ENCODE peak calls at places on chromosomes 12 and 14, in ten cellular contexts. D is AG04450, U is uterus, H is left ventricle myocardium inferior, R is tibial artery, E is MM.1S, Q is tibial nerve, T is K562, B is IMR-90, I is brain microvascular endothelial cell. M is an unnamed sample.

GRCh38 chr14:99592933-99593753 is 10.9 kb downstream of the CCDC85C start:
- DNase-seq in D (no peak), U (no peak), H (no peak), R (no peak), E (no peak), Q (no peak), T (no peak), B (no peak), I (no peak), M (peak)

GRCh38 chr12:34210689-34211530 is 188.6 kb downstream of the ALG10 start:
- DNase-seq in D (no peak), U (no peak), H (no peak), R (no peak), E (no peak), Q (no peak), T (no peak), B (no peak), I (no peak), M (no peak)

GRCh38 chr14:48690349-48690748 is 895.8 kb downstream of the RPS29 start:
- DNase-seq in D (no peak), U (no peak), H (no peak), R (no peak), E (no peak), Q (no peak), T (no peak), B (peak), I (no peak), M (no peak)

GRCh38 chr12:46300906-46301305 is 32.1 kb upstream of the SLC38A1 start:
- DNase-seq in D (no peak), U (no peak), H (peak), R (no peak), E (peak), Q (peak), T (no peak), B (peak), I (no peak), M (no peak)

GRCh38 chr12:69338120-69338859 is 9.9 kb upstream of the LYZ start:
- DNase-seq in D (no peak), U (no peak), H (no peak), R (no peak), E (no peak), Q (no peak), T (no peak), B (no peak), I (no peak), M (no peak)

GRCh38 chr14:78959674-78960264 is 789.6 kb downstream of the NRXN3 start:
- DNase-seq in D (peak), U (peak), H (peak), R (peak), E (peak), Q (peak), T (peak), B (peak), I (peak), M (no peak)

GRCh38 chr14:101889898-101890297 is 74.5 kb upstream of the DYNC1H1 start:
- DNase-seq in D (no peak), U (no peak), H (no peak), R (no peak), E (no peak), Q (no peak), T (no peak), B (no peak), I (no peak), M (no peak)

GRCh38 chr14:40368314-40368713 is 936.1 kb upstream of the FBXO33 start:
- DNase-seq in D (no peak), U (no peak), H (no peak), R (no peak), E (no peak), Q (no peak), T (no peak), B (no peak), I (no peak), M (no peak)

GRCh38 chr14:49896956-49897355 is 4.1 kb downstream of the ARF6 start:
- DNase-seq in D (no peak), U (no peak), H (no peak), R (no peak), E (no peak), Q (no peak), T (no peak), B (no peak), I (no peak), M (no peak)

GRCh38 chr12:81450920-81451739 is 308.0 kb downstream of the PPFIA2 start:
- DNase-seq in D (peak), U (no peak), H (no peak), R (no peak), E (peak), Q (peak), T (peak), B (peak), I (peak), M (no peak)

GRCh38 chr12:100767371-100767770 is 27.2 kb upstream of the ANO4 start:
- DNase-seq in D (no peak), U (no peak), H (no peak), R (no peak), E (no peak), Q (no peak), T (no peak), B (no peak), I (no peak), M (no peak)

GRCh38 chr12:25997401-25997973 is 39.0 kb downstream of the RASSF8 start:
- DNase-seq in D (peak), U (no peak), H (no peak), R (no peak), E (no peak), Q (no peak), T (no peak), B (peak), I (peak), M (no peak)

GRCh38 chr12:51636581-51636980 is 45.5 kb downstream of the SCN8A start:
- DNase-seq in D (no peak), U (no peak), H (no peak), R (no peak), E (no peak), Q (no peak), T (no peak), B (peak), I (no peak), M (no peak)

GRCh38 chr14:77926942-77927341 is 127.0 kb downstream of the ADCK1 start:
- DNase-seq in D (no peak), U (no peak), H (no peak), R (no peak), E (no peak), Q (no peak), T (no peak), B (no peak), I (no peak), M (no peak)

GRCh38 chr14:91367173-91368171 is 50.1 kb downstream of the CCDC88C start:
- DNase-seq in D (no peak), U (no peak), H (no peak), R (no peak), E (peak), Q (no peak), T (no peak), B (peak), I (peak), M (peak)

GRCh38 chr14:73295198-73295796 is 58.0 kb downstream of the PAPLN start:
- DNase-seq in D (no peak), U (no peak), H (no peak), R (no peak), E (peak), Q (peak), T (peak), B (peak), I (peak), M (no peak)

GRCh38 chr12:8914716-8915526 is 612 bp downstream of the PHC1 start:
- DNase-seq in D (no peak), U (peak), H (peak), R (peak), E (peak), Q (peak), T (peak), B (peak), I (peak), M (peak)

DNA sequence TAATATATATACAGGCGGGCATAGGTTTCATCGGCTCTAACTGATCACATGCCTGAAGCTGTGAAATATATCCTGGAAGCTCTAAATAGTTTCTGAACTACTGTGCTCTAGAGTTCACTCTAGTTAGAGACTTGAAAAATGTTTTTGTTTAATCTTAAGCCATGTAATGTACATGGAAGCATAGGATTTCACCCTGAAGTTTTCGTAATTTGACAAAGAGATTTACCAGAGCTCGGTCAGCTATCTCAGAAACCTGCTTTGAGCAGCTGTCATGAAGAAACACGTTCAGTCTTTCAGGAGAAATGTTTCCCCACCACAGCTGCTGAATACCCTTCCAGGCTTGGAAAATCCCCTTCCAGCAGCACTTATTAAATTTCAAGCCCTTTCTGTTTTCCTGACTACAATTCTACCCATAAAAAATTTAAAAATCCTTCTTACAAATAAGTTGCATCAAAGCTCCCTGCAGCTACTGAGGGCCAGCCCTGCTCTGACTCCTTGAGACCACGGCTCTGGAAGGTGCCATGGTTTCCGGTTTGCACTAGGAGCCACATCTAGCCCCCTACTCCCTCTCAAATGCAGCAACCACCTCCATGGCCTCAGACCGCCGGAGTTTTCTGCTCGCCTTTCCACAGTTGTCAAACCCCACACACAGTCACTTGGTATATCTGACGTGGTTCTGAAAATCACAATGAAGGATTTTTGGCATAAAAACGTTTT is 29.9 kb downstream of the P2RX4 start:
- DNase-seq in D (no peak), U (no peak), H (no peak), R (no peak), E (no peak), Q (no peak), T (no peak), B (no peak), I (no peak), M (no peak)
- H3K27ac ChIP-seq in D (no peak), U (peak), H (peak), R (peak), E (no peak), Q (no peak), T (no peak), B (no peak), I (no peak), M (peak)

DNA sequence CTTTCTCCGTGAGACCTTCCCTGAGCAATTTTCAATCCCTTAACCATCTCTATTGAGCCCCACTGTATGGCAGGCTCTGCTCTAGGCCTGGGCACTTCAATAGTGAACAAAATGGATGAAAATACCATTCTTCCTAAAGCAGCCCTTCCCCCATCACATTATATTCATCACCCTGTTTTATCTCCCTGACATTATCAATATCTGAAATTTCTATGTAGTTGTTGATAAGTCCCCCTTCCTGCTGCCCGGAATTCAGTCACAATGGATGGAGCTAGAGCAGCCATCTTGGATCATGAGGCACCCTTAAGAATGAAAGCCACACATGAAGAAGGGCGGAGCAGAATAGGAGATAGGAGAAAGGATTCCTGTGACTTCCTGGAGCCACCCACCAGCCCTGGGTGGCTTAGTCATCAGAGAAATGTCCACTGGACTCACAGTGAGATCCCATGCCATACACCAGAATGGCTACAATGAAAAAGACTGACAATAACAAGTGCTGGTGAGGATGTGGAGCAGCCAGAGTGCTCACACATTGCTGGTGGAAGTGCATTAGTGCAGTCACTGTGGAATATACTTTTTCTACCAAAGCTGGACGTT is 33.9 kb downstream of the SCARB1 start:
- DNase-seq in D (no peak), U (no peak), H (no peak), R (no peak), E (no peak), Q (no peak), T (peak), B (no peak), I (no peak), M (no peak)
- TF ChIP-seq CTCF in D (no peak), U (no peak), H (no peak), R (no peak), E (no peak), Q (no peak), T (no peak), B (no peak), I (no peak), M (no peak)

GRCh38 chr12:88420460-88420859 is 159.8 kb downstream of the KITLG start:
- DNase-seq in D (peak), U (no peak), H (no peak), R (no peak), E (no peak), Q (no peak), T (no peak), B (peak), I (peak), M (no peak)
- H3K27ac ChIP-seq in D (peak), U (no peak), H (no peak), R (no peak), E (no peak), Q (no peak), T (no peak), B (peak), I (peak), M (no peak)

GRCh38 chr12:132427999-132428871 is 61.7 kb upstream of the FBRSL1 start:
- DNase-seq in D (no peak), U (no peak), H (no peak), R (no peak), E (no peak), Q (no peak), T (no peak), B (no peak), I (no peak), M (no peak)

GRCh38 chr12:132430838-132431826 is 58.8 kb upstream of the FBRSL1 start:
- DNase-seq in D (no peak), U (no peak), H (no peak), R (no peak), E (no peak), Q (no peak), T (no peak), B (no peak), I (no peak), M (no peak)

GRCh38 chr12:132429932-132430643 is 59.9 kb upstream of the FBRSL1 start:
- DNase-seq in D (no peak), U (no peak), H (no peak), R (no peak), E (peak), Q (no peak), T (peak), B (no peak), I (no peak), M (peak)

GRCh38 chr12:132428872-132429121 is 61.2 kb upstream of the FBRSL1 start:
- DNase-seq in D (no peak), U (no peak), H (no peak), R (no peak), E (no peak), Q (no peak), T (no peak), B (no peak), I (no peak), M (no peak)

DNA sequence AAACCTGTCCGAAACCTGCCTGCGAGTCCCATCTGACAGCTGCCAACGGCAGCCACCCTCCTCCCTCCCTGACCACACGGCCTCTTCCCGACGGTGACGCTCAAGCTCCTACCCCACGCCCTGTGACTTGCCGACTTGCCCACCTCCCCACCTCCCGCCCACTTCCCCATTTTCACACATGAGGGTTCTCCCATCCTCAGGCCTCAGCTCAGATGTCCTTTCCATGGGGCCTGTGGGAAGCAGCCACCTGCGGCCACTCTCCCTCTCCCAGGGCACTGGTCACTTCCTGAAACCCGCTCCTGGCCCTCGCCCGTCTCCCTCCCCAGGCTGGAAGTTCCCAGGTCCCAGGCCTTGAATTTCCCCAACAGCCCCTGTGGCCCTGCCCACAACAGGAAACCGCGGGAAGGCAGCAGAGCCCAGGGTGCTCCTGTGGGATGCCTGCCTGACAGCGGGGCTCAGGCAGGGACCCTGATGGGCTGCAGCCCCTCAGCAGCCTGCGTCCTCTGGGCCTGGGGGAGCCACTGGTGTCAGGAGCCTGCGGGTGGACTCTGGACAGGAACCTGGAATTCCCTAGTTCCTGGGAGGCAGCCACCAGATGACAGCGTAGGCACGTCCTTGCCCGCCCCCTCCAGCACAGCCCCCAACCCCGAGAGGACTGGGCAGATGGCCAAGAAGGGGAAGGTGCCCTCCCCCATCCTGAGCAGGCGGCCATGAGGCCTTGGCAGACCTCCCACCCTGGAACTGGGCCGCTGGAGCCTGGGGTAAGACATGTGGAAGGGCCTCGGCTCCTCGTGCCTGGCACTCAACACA is 60.6 kb upstream of the FBRSL1 start:
- DNase-seq in D (no peak), U (no peak), H (no peak), R (no peak), E (no peak), Q (no peak), T (no peak), B (no peak), I (no peak), M (peak)
- TF ChIP-seq CTCF in D (no peak), U (no peak), H (no peak), R (no peak), E (no peak), Q (no peak), T (no peak), B (no peak), I (no peak), M (no peak)

GRCh38 chr12:89346741-89347324 is 5.5 kb downstream of the DUSP6 start:
- DNase-seq in D (no peak), U (peak), H (peak), R (no peak), E (no peak), Q (peak), T (no peak), B (peak), I (peak), M (no peak)

GRCh38 chr12:89344862-89345202 is 7.5 kb downstream of the DUSP6 start:
- DNase-seq in D (no peak), U (no peak), H (no peak), R (no peak), E (peak), Q (no peak), T (no peak), B (no peak), I (no peak), M (no peak)

GRCh38 chr12:89345830-89346740 is 6.2 kb downstream of the DUSP6 start:
- DNase-seq in D (no peak), U (no peak), H (peak), R (peak), E (peak), Q (peak), T (no peak), B (peak), I (peak), M (peak)

GRCh38 chr12:89344043-89344861 is 8.0 kb downstream of the DUSP6 start:
- DNase-seq in D (no peak), U (no peak), H (no peak), R (no peak), E (no peak), Q (no peak), T (no peak), B (no peak), I (no peak), M (no peak)

DNA sequence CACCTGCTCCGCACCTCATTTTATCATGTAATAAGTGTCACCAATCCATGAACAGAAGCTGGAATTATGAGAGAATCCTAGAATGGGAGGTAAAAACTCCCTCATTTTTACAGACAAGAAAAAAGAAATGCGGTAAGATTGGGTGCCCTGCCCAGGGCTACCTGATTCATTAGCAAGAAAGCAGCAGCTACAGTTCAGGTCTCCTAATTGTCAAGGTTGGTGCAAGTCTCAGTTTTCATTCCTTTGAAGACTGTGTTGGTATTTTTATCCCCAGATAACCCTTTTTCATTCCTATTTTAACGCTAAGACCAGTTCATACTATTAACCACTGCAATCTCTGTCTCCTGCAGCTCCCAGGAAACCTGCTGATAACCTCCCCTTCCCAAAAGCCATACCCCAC is 6.9 kb downstream of the DUSP6 start:
- DNase-seq in D (no peak), U (no peak), H (no peak), R (no peak), E (peak), Q (no peak), T (no peak), B (no peak), I (no peak), M (no peak)
- H3K27ac ChIP-seq in D (no peak), U (no peak), H (peak), R (no peak), E (peak), Q (no peak), T (no peak), B (no peak), I (no peak), M (no peak)

GRCh38 chr12:38541849-38542248 is 225.3 kb downstream of the ALG10B start:
- DNase-seq in D (no peak), U (no peak), H (no peak), R (no peak), E (no peak), Q (no peak), T (no peak), B (no peak), I (no peak), M (no peak)

GRCh38 chr12:38540156-38540555 is 223.6 kb downstream of the ALG10B start:
- DNase-seq in D (no peak), U (no peak), H (no peak), R (no peak), E (no peak), Q (no peak), T (no peak), B (no peak), I (no peak), M (no peak)

GRCh38 chr12:38543151-38543550 is 226.6 kb downstream of the ALG10B start:
- DNase-seq in D (no peak), U (no peak), H (no peak), R (no peak), E (peak), Q (no peak), T (no peak), B (no peak), I (no peak), M (peak)

GRCh38 chr12:38547586-38547985 is 231.0 kb downstream of the ALG10B start:
- DNase-seq in D (no peak), U (no peak), H (no peak), R (no peak), E (no peak), Q (no peak), T (no peak), B (no peak), I (no peak), M (no peak)

DNA sequence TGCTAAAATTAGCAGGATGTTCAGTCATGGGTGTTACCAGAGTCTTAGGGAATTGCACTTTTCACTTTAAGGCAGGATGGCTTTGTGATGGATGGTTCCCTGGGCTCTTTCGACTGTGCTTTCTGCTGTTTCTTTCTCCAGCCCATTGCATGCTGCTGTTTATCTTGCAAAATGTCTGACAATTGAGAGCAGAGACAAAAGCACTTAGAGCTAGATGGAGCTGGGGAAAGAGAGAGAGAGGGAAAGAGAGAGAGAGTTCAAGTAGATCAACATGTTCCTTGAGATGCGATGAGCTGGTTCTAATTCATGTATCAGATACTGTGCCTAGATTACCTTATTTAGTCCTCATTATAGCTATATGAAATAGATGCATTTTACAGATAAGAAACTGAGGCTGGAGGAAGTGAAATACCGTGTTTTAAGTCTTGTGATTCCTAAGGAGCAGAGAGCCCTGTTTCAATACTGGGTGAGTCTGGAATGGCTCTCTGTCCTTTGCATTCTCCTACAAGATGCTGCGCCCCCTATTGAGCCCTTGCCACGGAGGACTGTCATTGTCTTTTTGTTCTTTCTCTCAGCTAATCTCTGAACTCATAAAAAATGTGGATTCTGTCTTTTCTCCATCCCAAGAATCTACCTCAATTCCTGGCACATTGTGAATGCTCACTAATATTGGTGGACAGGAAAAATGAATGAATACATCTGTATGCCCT is 227.9 kb downstream of the ALG10B start:
- DNase-seq in D (no peak), U (no peak), H (no peak), R (no peak), E (peak), Q (no peak), T (no peak), B (no peak), I (no peak), M (no peak)
- TF ChIP-seq CTCF in D (no peak), U (no peak), H (no peak), R (no peak), E (peak), Q (no peak), T (no peak), B (no peak), I (no peak), M (no peak)

M was measured in left lung.